ENCODE peak calls at places on chromosomes 6 and 20, in seven cellular contexts. T is IMR-90, J is GM12878, G is H1, V is K562, P is HepG2, D is SK-N-SH. K is an unnamed sample.

GRCh38 chr20:50245561-50246366 is 55.1 kb downstream of the CEBPB start:
- DNase-seq in P (no peak), T (peak), G (no peak), V (no peak), D (no peak), J (no peak), K (peak)

GRCh38 chr6:14458669-14459266 is 341.2 kb downstream of the CD83 start:
- DNase-seq in G (no peak), P (no peak), J (no peak), V (peak), T (peak), D (no peak), K (no peak)

GRCh38 chr6:139597781-139598368 is 223.4 kb upstream of the CITED2 start:
- DNase-seq in T (peak), J (no peak), P (peak), V (peak), G (no peak), D (no peak), K (no peak)

GRCh38 chr6:22251331-22251730 is 45.5 kb downstream of the PRL start:
- DNase-seq in P (no peak), J (no peak), G (no peak), T (peak), D (no peak), V (no peak), K (no peak)

GRCh38 chr6:158536891-158537798 is 22.7 kb upstream of the TMEM181 start:
- DNase-seq in G (no peak), P (peak), T (no peak), V (peak), J (no peak), D (peak), K (peak)

GRCh38 chr6:135006386-135006914 is 48.2 kb downstream of the HBS1L start:
- DNase-seq in D (no peak), J (no peak), T (peak), V (peak), G (no peak), P (no peak), K (no peak)

GRCh38 chr6:24205020-24205492 is 79.0 kb downstream of the NRSN1 start:
- DNase-seq in P (peak), V (peak), G (no peak), J (peak), T (peak), D (peak), K (peak)

GRCh38 chr6:2376429-2377355 is 131.3 kb upstream of the GMDS start:
- DNase-seq in P (no peak), V (no peak), G (no peak), D (no peak), J (no peak), T (peak), K (peak)

GRCh38 chr20:17768267-17768666 is 68.5 kb downstream of the BANF2 start:
- DNase-seq in P (no peak), G (no peak), D (no peak), J (no peak), T (no peak), V (no peak), K (no peak)

GRCh38 chr6:96520851-96521115 is 823 bp upstream of the UFL1 start:
- DNase-seq in P (no peak), D (no peak), J (no peak), G (no peak), T (no peak), V (peak), K (no peak)

GRCh38 chr20:64220891-64221527 is 34.5 kb upstream of the PCMTD2 start:
- DNase-seq in V (peak), J (no peak), D (no peak), T (no peak), G (no peak), P (peak), K (no peak)

GRCh38 chr20:63106108-63106764 is 99.5 kb upstream of the BHLHE23 start:
- DNase-seq in T (peak), V (no peak), P (no peak), D (no peak), J (no peak), G (no peak), K (no peak)

GRCh38 chr20:51126337-51126736 is 103.4 kb upstream of the KCNG1 start:
- DNase-seq in D (no peak), P (no peak), T (no peak), J (no peak), G (no peak), V (no peak), K (no peak)

GRCh38 chr6:129889580-129889979 is 28.5 kb upstream of the TMEM244 start:
- DNase-seq in T (peak), V (no peak), D (no peak), G (no peak), J (no peak), P (no peak), K (no peak)

GRCh38 chr20:44219791-44220190 is 9.2 kb upstream of the OSER1 start:
- DNase-seq in T (no peak), J (no peak), P (no peak), D (no peak), V (no peak), G (no peak), K (no peak)
- H3K9ac ChIP-seq in T (no peak), J (no peak), P (no peak), D (no peak), V (no peak), G (no peak), K (no peak)

GRCh38 chr6:167341665-167342655 is 17.1 kb downstream of the TTLL2 start:
- DNase-seq in T (no peak), D (no peak), V (no peak), P (peak), J (no peak), G (no peak), K (no peak)
- TF ChIP-seq RAD21 in T (no peak), D (no peak), V (no peak), P (peak), J (no peak), G (no peak), K (no peak)

DNA sequence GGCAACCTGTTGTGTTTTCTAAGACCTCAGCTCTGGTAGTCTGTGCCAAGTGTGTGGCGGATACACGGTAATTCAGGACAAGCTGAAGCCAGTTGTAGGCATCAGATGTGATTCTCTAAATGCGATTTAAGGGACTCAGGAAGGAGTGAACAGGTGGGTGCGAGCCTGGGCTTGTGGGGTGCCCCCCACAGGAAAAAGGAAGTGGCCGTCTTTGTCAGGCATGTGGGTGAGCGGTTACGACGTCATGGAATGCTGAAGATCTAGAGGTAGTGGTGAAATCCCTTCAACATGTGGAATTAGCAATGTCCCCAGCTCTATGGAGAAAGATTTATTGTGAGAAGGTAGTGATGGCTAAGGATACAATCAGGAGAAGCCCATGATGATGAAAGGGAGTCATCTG is 95.1 kb upstream of the EXOC2 start:
- DNase-seq in T (no peak), G (no peak), D (no peak), J (no peak), V (no peak), P (no peak), K (no peak)
- H3K9ac ChIP-seq in T (no peak), G (no peak), D (no peak), J (no peak), V (no peak), P (no peak), K (no peak)

GRCh38 chr6:7726416-7727149 is 684 bp downstream of the BMP6 start:
- DNase-seq in P (no peak), G (no peak), T (no peak), V (no peak), J (no peak), D (peak), K (no peak)
- TF ChIP-seq RAD21 in P (no peak), G (no peak), T (no peak), V (no peak), J (no peak), D (no peak), K (no peak)

GRCh38 chr6:37514840-37515239 is 15.1 kb upstream of the CCDC167 start:
- DNase-seq in D (no peak), T (no peak), P (no peak), V (no peak), G (no peak), J (no peak), K (no peak)

GRCh38 chr6:37517411-37517812 is 17.7 kb upstream of the CCDC167 start:
- DNase-seq in V (no peak), P (no peak), D (no peak), J (no peak), T (no peak), G (no peak), K (no peak)

GRCh38 chr6:37516920-37517405 is 17.3 kb upstream of the CCDC167 start:
- DNase-seq in J (no peak), G (no peak), V (no peak), T (no peak), D (peak), P (no peak), K (no peak)

GRCh38 chr6:37515712-37516075 is 16.0 kb upstream of the CCDC167 start:
- DNase-seq in J (no peak), T (no peak), V (no peak), D (peak), G (no peak), P (no peak), K (no peak)

GRCh38 chr6:37516076-37516919 is 16.6 kb upstream of the CCDC167 start:
- DNase-seq in G (no peak), J (peak), T (no peak), D (peak), V (no peak), P (peak), K (no peak)
- H3K9ac ChIP-seq in G (no peak), J (peak), T (no peak), D (no peak), V (no peak), P (peak), K (no peak)

GRCh38 chr20:61045876-61046585 is 206.0 kb upstream of the CDH4 start:
- DNase-seq in G (no peak), P (no peak), J (no peak), D (no peak), T (no peak), V (no peak), K (no peak)
- TF ChIP-seq RAD21 in G (no peak), P (no peak), J (no peak), D (no peak), T (no peak), V (no peak), K (no peak)

GRCh38 chr6:52400316-52401041 is 19.7 kb upstream of the EFHC1 start:
- DNase-seq in G (no peak), J (no peak), V (no peak), P (peak), T (no peak), D (no peak), K (no peak)

GRCh38 chr6:52394251-52394666 is 25.9 kb upstream of the EFHC1 start:
- DNase-seq in V (no peak), J (peak), P (no peak), G (no peak), T (no peak), D (no peak), K (no peak)

GRCh38 chr6:52403086-52403485 is 17.1 kb upstream of the EFHC1 start:
- DNase-seq in G (no peak), T (no peak), P (no peak), J (no peak), D (no peak), V (no peak), K (no peak)

GRCh38 chr6:52403627-52404026 is 16.5 kb upstream of the EFHC1 start:
- DNase-seq in J (no peak), P (no peak), D (peak), T (no peak), V (no peak), G (no peak), K (no peak)

GRCh38 chr6:52399511-52400315 is 20.4 kb upstream of the EFHC1 start:
- DNase-seq in J (no peak), G (no peak), V (peak), D (peak), T (peak), P (peak), K (no peak)
- H3K9ac ChIP-seq in J (no peak), G (no peak), V (no peak), D (no peak), T (no peak), P (peak), K (no peak)

DNA sequence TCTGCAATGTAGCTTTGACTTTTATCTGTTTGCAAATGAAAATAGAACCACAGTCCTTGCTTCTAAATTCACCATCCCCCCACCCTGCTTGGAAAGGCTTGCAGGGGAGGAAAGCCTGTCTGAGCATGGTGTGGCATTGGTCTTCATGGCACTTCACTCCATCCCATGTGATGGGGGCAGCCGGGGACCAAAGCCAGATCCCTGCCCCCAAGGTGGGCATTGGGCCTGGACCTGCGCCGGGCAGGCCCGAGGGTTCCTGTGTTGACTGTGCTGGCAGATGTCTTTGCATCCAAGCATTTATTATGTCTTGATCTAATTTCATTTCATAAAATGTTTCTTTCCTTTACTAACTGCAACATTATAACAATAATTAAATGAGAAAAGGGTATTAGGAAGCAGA is 120.0 kb downstream of the SYNDIG1 start:
- DNase-seq in G (no peak), T (no peak), D (peak), V (no peak), J (no peak), P (no peak), K (no peak)
- TF ChIP-seq RAD21 in G (no peak), T (no peak), D (no peak), V (no peak), J (no peak), P (no peak), K (no peak)

K was measured in HCT116.